ENCODE peak calls at places on chromosome 14, in eight cellular contexts. M is mucosa of descending colon, P is foreskin fibroblast, G is right lobe of liver, Y is upper lobe of right lung, W is epithelial cell of proximal tubule, F is mesothelial cell of epicardium, E is prostate gland. B is an unnamed sample.

GRCh38 chr14:36510874-36511273 is 9.2 kb downstream of the NKX2-1 start:
- DNase-seq in P (no peak), E (no peak), W (no peak), Y (no peak), G (no peak), F (no peak), M (no peak), B (no peak)

GRCh38 chr14:53545217-53545616 is 392.1 kb upstream of the DDHD1 start:
- DNase-seq in F (no peak), M (no peak), W (no peak), E (no peak), P (no peak), G (no peak), Y (no peak), B (no peak)

GRCh38 chr14:82854131-82854530 is 1320.5 kb upstream of the SEL1L start:
- DNase-seq in P (no peak), G (no peak), E (no peak), M (no peak), W (no peak), Y (no peak), F (no peak), B (no peak)

GRCh38 chr14:101573289-101573688 is 12.0 kb downstream of the DIO3 start:
- DNase-seq in W (no peak), F (no peak), E (no peak), P (no peak), Y (no peak), M (peak), G (no peak), B (no peak)

GRCh38 chr14:68884031-68885030 is 91.5 kb upstream of the ZFP36L1 start:
- DNase-seq in W (peak), M (no peak), F (no peak), E (no peak), Y (no peak), P (peak), G (peak), B (no peak)

GRCh38 chr14:101763941-101764709 is 2.6 kb downstream of the PPP2R5C start:
- DNase-seq in M (no peak), W (no peak), F (no peak), Y (no peak), P (no peak), E (no peak), G (no peak), B (no peak)

GRCh38 chr14:87097021-87097420 is 896.0 kb downstream of the GALC start:
- DNase-seq in F (no peak), Y (no peak), W (no peak), M (no peak), P (peak), G (no peak), E (no peak), B (no peak)

GRCh38 chr14:69997849-69998248 is 118.6 kb downstream of the SMOC1 start:
- DNase-seq in E (no peak), P (peak), Y (no peak), M (no peak), G (peak), F (no peak), W (peak), B (no peak)

GRCh38 chr14:24851837-24852236 is 198.1 kb downstream of the STXBP6 start:
- DNase-seq in Y (no peak), G (no peak), E (no peak), M (no peak), F (no peak), W (peak), P (peak), B (no peak)

GRCh38 chr14:104151028-104151385 is 12.6 kb downstream of the KIF26A start:
- DNase-seq in M (no peak), W (no peak), E (no peak), G (no peak), Y (no peak), P (no peak), F (no peak), B (no peak)

GRCh38 chr14:86388216-86388615 is 858.3 kb downstream of the FLRT2 start:
- DNase-seq in Y (no peak), P (no peak), E (no peak), F (no peak), M (no peak), G (no peak), W (no peak), B (no peak)

GRCh38 chr14:40616579-40616978 is 990.1 kb upstream of the LRFN5 start:
- DNase-seq in E (no peak), F (no peak), G (no peak), M (no peak), Y (no peak), P (no peak), W (no peak), B (no peak)

GRCh38 chr14:68655021-68655811 is 137.7 kb downstream of the ZFP36L1 start:
- DNase-seq in E (no peak), W (no peak), Y (no peak), M (no peak), G (no peak), F (no peak), P (no peak), B (no peak)

GRCh38 chr14:65006251-65006721 is 19.6 kb downstream of the FNTB start:
- DNase-seq in M (no peak), G (no peak), Y (no peak), W (no peak), E (no peak), P (no peak), F (no peak), B (no peak)

GRCh38 chr14:70013269-70013873 is 134.2 kb downstream of the SMOC1 start:
- DNase-seq in G (no peak), M (peak), E (no peak), P (no peak), W (no peak), F (no peak), Y (no peak), B (peak)

GRCh38 chr14:105249175-105250007 is 1.1 kb downstream of the BTBD6 start:
- DNase-seq in E (no peak), P (peak), G (no peak), M (no peak), Y (peak), F (no peak), W (no peak), B (no peak)

GRCh38 chr14:55309761-55310365 is 38.6 kb downstream of the FBXO34 start:
- DNase-seq in E (no peak), M (no peak), W (no peak), F (no peak), G (no peak), Y (no peak), P (no peak), B (no peak)

GRCh38 chr14:67436006-67436866 is 24.3 kb upstream of the PLEK2 start:
- DNase-seq in E (no peak), M (no peak), P (no peak), Y (no peak), G (no peak), W (no peak), F (no peak), B (no peak)
- TF ChIP-seq CTCF in E (no peak), M (no peak), P (no peak), Y (no peak), G (no peak), W (no peak), F (no peak), B (no peak)

GRCh38 chr14:21236948-21237797 is 32.1 kb downstream of the HNRNPC start:
- DNase-seq in W (no peak), E (no peak), Y (no peak), M (no peak), G (no peak), F (no peak), P (no peak), B (no peak)

GRCh38 chr14:21229821-21230220 is 39.4 kb downstream of the HNRNPC start:
- DNase-seq in E (no peak), P (no peak), G (no peak), Y (no peak), F (no peak), W (no peak), M (no peak), B (no peak)

GRCh38 chr14:21231020-21231652 is 38.1 kb downstream of the HNRNPC start:
- DNase-seq in P (no peak), W (no peak), M (no peak), G (no peak), E (no peak), Y (no peak), F (no peak), B (no peak)

GRCh38 chr14:21234112-21234511 is 35.1 kb downstream of the HNRNPC start:
- DNase-seq in G (no peak), W (no peak), P (no peak), Y (no peak), F (no peak), M (no peak), E (no peak), B (no peak)

DNA sequence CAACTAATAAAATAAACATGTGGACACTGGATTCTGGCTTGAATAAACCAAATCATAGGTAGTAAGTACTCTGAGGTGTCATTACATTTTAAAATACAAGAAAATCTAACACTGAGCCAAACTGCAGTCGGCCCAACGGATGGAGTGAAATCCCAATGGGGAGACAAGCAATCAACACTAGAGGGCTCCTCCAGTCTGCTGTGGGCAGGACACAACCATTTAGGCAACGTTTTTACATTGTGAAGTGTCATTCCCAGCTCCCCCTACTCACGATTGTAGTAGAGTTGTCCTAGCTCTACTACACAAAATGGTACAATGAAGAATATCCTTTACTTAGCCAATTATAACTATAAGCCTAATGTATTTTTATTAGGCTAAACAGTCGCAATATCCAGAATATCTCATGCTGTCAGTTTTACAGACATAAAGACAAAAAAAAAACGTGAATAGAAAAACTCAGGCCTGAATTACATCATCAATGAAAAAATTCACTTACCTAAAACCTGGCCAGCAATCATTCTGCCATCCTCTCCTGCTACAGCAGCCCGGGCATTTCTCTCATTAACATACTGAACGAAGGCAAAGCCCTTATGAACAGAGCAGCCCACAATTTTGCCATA is 35.7 kb downstream of the HNRNPC start:
- DNase-seq in E (no peak), P (no peak), M (no peak), W (no peak), F (no peak), Y (no peak), G (no peak), B (no peak)
- TF ChIP-seq CTCF in E (no peak), P (peak), M (no peak), W (peak), F (no peak), Y (peak), G (peak), B (peak)

GRCh38 chr14:89014570-89014847 is 190.1 kb downstream of the TTC8 start:
- DNase-seq in G (no peak), F (no peak), E (no peak), Y (no peak), W (no peak), M (no peak), P (no peak), B (no peak)

GRCh38 chr14:89011727-89012271 is 187.3 kb downstream of the TTC8 start:
- DNase-seq in E (no peak), F (no peak), M (no peak), W (no peak), G (no peak), P (no peak), Y (no peak), B (no peak)

GRCh38 chr14:89012272-89013097 is 188.0 kb downstream of the TTC8 start:
- DNase-seq in M (no peak), P (no peak), F (no peak), W (no peak), Y (no peak), G (no peak), E (no peak), B (no peak)

GRCh38 chr14:89013698-89014569 is 189.5 kb downstream of the TTC8 start:
- DNase-seq in W (no peak), G (no peak), E (no peak), P (no peak), F (no peak), M (no peak), Y (no peak), B (no peak)

DNA sequence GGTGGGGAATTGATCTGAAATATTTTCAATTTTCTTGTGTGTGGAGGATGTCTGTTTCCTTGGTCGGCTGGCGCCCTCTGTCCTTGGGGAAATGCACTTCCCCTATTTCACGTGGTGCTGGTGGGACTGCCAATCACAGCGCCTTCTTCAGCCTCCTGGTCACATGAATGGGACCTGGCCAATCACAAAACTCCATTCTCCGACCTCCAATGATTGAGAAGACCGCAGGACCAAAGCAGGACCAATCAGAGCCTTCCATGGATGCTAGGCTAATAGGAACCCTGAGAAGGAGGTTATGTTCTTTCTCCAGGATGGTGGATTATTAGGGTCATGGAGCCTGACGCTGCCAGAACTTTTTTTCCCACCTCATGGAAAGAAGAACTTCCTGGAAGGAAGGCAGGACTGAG is 188.7 kb downstream of the TTC8 start:
- DNase-seq in E (no peak), F (no peak), W (no peak), M (peak), Y (peak), G (no peak), P (peak), B (no peak)
- TF ChIP-seq CTCF in E (no peak), F (no peak), W (peak), M (peak), Y (peak), G (no peak), P (no peak), B (peak)

GRCh38 chr14:100027771-100028490 is 37.3 kb upstream of the EVL start:
- DNase-seq in E (no peak), G (no peak), P (no peak), M (no peak), W (no peak), Y (no peak), F (no peak), B (no peak)

GRCh38 chr14:100028990-100029677 is 36.1 kb upstream of the EVL start:
- DNase-seq in W (no peak), F (no peak), E (no peak), G (no peak), P (no peak), Y (no peak), M (no peak), B (no peak)

GRCh38 chr14:100022772-100023451 is 42.3 kb upstream of the EVL start:
- DNase-seq in P (peak), G (no peak), W (no peak), M (no peak), E (no peak), Y (no peak), F (no peak), B (no peak)

GRCh38 chr14:100020623-100021022 is 44.6 kb upstream of the EVL start:
- DNase-seq in Y (no peak), W (no peak), E (no peak), M (no peak), F (no peak), P (no peak), G (no peak), B (no peak)

DNA sequence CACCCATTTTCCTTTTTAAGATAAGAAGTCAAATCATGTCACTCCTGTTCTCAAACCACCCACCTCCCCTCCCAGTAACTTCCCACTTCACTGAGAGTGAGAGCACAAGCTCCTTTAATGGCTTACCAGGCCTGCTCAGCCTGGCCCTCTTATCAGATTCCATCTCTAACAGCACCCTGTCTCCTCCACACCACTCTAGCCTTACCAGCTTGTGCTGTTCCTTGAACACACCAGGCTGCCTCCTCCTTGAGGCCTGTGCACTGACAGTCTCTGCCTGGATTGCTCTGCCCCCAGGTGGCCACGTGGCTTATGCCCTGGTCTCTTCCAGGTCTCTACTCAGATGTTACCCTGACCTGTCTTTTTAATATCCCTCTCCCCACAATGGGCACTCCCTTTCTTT is 40.1 kb upstream of the EVL start:
- DNase-seq in M (no peak), E (peak), W (no peak), P (no peak), F (no peak), Y (peak), G (no peak), B (no peak)
- TF ChIP-seq CTCF in M (no peak), E (no peak), W (peak), P (peak), F (no peak), Y (peak), G (peak), B (peak)

DNA sequence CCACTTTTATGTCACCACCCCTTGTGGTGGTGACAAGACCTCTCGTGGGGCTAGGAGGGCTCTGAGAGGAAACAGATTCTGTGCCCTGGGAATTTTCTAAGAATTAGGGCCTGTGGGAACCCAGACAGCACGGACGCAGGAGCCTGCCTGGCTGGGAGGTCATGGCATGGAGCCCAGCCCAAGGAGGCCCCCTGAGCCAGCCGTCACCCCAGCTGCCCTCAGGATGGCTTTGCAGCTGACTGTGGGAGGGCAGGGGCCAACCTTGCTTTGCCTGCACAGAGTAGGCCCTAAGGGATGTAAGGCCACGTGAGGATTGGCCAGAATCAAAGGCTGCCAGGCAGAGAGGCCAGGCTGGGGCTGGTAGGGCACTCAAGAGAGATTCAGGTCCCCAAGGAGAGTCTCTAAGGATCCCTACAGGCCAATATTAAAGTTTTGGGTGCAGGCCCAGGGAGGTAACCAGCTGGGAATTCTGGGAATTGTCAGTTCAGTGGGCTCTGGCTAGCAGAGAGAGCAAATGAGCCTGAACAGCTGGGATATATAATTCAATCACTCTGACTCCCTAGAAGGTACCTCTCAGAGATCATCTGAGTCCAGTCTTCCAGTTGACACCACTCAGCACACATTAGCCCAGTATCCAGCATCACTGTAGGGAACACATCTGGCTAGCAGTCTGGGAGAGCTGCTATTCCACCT is 6.4 kb downstream of the LTBP2 start:
- DNase-seq in P (no peak), E (no peak), Y (no peak), G (no peak), F (no peak), W (no peak), M (no peak), B (no peak)
- TF ChIP-seq CTCF in P (no peak), E (no peak), Y (no peak), G (no peak), F (no peak), W (no peak), M (no peak), B (no peak)

B was measured in neural crest cell.